ENCODE peak calls at places on chromosomes 1 and 21, in five cellular contexts. M is stimulated activated naive B cell treated with anti-CD40 and anti-IgM and Interleukin-4, amounts not matched to agents 10 μg/mL and 1 μg/mL and 100 μg/mL, for 72 hours; Z is AG09309; K is activated CD8-positive, alpha-beta memory T cell treated with anti-CD3 and anti-CD28 coated beads for 1 hour; U is HL-60. X is an unnamed sample.
A peak's percentile ranks its signal among the peaks of the same experiment; 100 is the strongest.

GRCh38 chr1:177311111-177311510 is 140.4 kb downstream of the BRINP2 start:
- DNase-seq in M (no peak), Z (no peak), K (no peak), U (no peak), X (no peak)

GRCh38 chr1:16371725-16372124 is 4.7 kb downstream of the SZRD1 start:
- DNase-seq in M (no peak), Z (no peak), K (no peak), U (no peak), X (no peak)

GRCh38 chr1:163202833-163203451 is at the start of gene RGS5:
- DNase-seq in M (no peak), Z (no peak), K (no peak), U (no peak), X (peak; percentile 47)

GRCh38 chr1:244792188-244792850 is 43.1 kb upstream of the COX20 start:
- DNase-seq in M (no peak), Z (no peak), K (no peak), U (no peak), X (no peak)

GRCh38 chr1:155940531-155940992 is 876 bp upstream of the RXFP4 start:
- DNase-seq in M (no peak), Z (no peak), K (no peak), U (peak; percentile 66), X (no peak)

GRCh38 chr21:34037446-34037845 is 35.9 kb upstream of the MRPS6 start:
- DNase-seq in M (no peak), Z (no peak), K (no peak), U (no peak), X (no peak)

GRCh38 chr21:42189860-42190491 is 29.0 kb upstream of the ABCG1 start:
- DNase-seq in M (no peak), Z (no peak), K (no peak), U (no peak), X (no peak)

GRCh38 chr21:15260604-15261003 is 195.8 kb upstream of the NRIP1 start:
- DNase-seq in M (no peak), Z (no peak), K (no peak), U (no peak), X (no peak)